ENCODE peak calls at places on chromosomes 4 and X, in ten cellular contexts. V is GM12865; T is WERI-Rb-1; E is GM06990; N is endothelial cell; C is CD8-positive, alpha-beta T cell; O is neural crest cell; Y is HFF-Myc; I is H9; P is cardiac muscle cell. U is an unnamed sample.

GRCh38 chr4:38529189-38530115 is 134.5 kb upstream of the KLF3 start:
- DNase-seq in V (peak; percentile 82), T (no peak), E (peak; percentile 77), N (peak; percentile 29), C (peak; percentile 39), O (no peak), Y (no peak), I (no peak), P (no peak), U (peak; percentile 66)

GRCh38 chr4:148238086-148238485 is 204.1 kb downstream of the NR3C2 start:
- DNase-seq in V (no peak), T (no peak), E (no peak), N (no peak), C (no peak), O (no peak), Y (no peak), I (no peak), P (no peak), U (no peak)

GRCh38 chr4:52833941-52834525 is 28.1 kb upstream of the RASL11B start:
- DNase-seq in V (no peak), T (no peak), E (no peak), N (no peak), C (no peak), O (no peak), Y (no peak), I (no peak), P (no peak), U (no peak)

GRCh38 chrX:153476628-153477027 is 6.3 kb upstream of the HAUS7 start:
- DNase-seq in V (no peak), T (peak; percentile 87), E (no peak), N (no peak), C (no peak), O (no peak), Y (no peak), I (no peak), P (no peak), U (no peak)

GRCh38 chrX:151816914-151817313 is 82.4 kb downstream of the CNGA2 start:
- DNase-seq in V (no peak), T (no peak), E (no peak), N (no peak), C (no peak), O (no peak), Y (no peak), I (no peak), P (no peak), U (no peak)

GRCh38 chr4:123168812-123169211 is 227.8 kb upstream of the SPRY1 start:
- DNase-seq in V (peak; percentile 2), T (peak; percentile 24), E (no peak), N (no peak), C (no peak), O (no peak), Y (no peak), I (no peak), P (no peak), U (no peak)

GRCh38 chrX:45771114-45771513 is 570.4 kb upstream of the DIPK2B start:
- DNase-seq in V (no peak), T (no peak), E (no peak), N (no peak), C (no peak), O (no peak), Y (peak; percentile 92), I (no peak), P (no peak), U (no peak)

GRCh38 chrX:106397788-106398538 is 213.8 kb upstream of the RADX start:
- DNase-seq in V (no peak), T (no peak), E (no peak), N (no peak), C (no peak), O (no peak), Y (no peak), I (no peak), P (peak; percentile 20), U (no peak)

GRCh38 chr4:145709336-145709735 is 29.4 kb downstream of the C4orf51 start:
- DNase-seq in V (no peak), T (no peak), E (no peak), N (no peak), C (no peak), O (no peak), Y (no peak), I (no peak), P (no peak), U (no peak)

GRCh38 chrX:131958724-131959123 is 64.4 kb upstream of the STK26 start:
- DNase-seq in V (no peak), T (no peak), E (no peak), N (no peak), C (no peak), O (no peak), Y (no peak), I (no peak), P (no peak), U (no peak)

GRCh38 chr4:186019264-186019663 is 49.7 kb upstream of the TLR3 start:
- DNase-seq in V (peak; percentile 9), T (no peak), E (no peak), N (no peak), C (no peak), O (no peak), Y (no peak), I (no peak), P (no peak), U (no peak)

GRCh38 chr4:73815145-73815544 is 21.3 kb upstream of the CXCL6 start:
- DNase-seq in V (no peak), T (no peak), E (no peak), N (no peak), C (no peak), O (no peak), Y (no peak), I (no peak), P (no peak), U (no peak)

GRCh38 chrX:140765043-140765784 is 55.7 kb downstream of the LINC00632 start:
- DNase-seq in V (no peak), T (no peak), E (no peak), N (peak; percentile 13), C (no peak), O (no peak), Y (no peak), I (no peak), P (peak; percentile 26), U (no peak)

GRCh38 chr4:163542275-163542674 is 47.8 kb downstream of the TMA16 start:
- DNase-seq in V (no peak), T (no peak), E (no peak), N (no peak), C (no peak), O (no peak), Y (no peak), I (no peak), P (no peak), U (no peak)

GRCh38 chr4:16858275-16858752 is 40.1 kb downstream of the LDB2 start:
- DNase-seq in V (no peak), T (no peak), E (no peak), N (peak; percentile 34), C (no peak), O (no peak), Y (no peak), I (no peak), P (peak; percentile 5), U (no peak)

GRCh38 chrX:19990519-19991349 is at the start of gene BCLAF3:
- DNase-seq in V (peak; percentile 93), T (peak; percentile 95), E (peak; percentile 90), N (peak; percentile 89), C (peak; percentile 85), O (peak; percentile 81), Y (peak; percentile 26), I (peak; percentile 92), P (peak; percentile 91), U (peak; percentile 91)
- TF ChIP-seq CTCF in V (peak; percentile 63), T (peak; percentile 91), E (peak; percentile 50), N (peak; percentile 75), C (peak; percentile 47), O (peak; percentile 75), Y (peak; percentile 73), I (peak; percentile 79), P (peak; percentile 72), U (peak; percentile 81)

DNA sequence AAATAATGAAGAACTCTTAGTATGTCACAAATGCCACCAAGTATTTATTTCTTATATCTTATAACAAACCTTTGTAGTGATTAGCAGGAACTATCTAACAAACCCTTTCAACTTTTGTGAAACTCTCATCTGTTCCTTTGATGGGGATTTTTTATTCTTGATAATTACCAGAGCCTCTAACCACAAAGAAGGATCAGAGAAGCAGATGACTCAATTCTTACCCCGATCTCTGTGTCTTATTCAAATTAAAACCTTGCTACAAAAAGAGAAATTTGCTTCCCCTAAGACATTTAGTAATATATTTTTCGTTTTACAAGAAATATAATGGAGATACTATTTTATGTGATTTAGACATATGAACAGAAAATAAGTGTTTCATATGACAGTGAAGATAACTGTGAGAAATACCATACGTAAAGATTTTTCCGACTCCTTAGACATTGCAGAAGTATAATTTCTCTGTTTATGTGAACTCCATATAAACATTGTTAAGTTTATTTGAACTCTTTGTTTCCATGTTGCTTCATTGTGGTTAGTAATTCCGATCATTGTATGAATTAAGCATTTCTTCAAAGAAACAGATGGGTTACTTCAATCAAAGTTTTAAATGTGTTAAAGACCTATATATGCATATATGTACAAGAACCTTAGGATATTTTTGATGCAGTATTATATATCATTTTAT is 205.4 kb downstream of the CFAP299 start:
- DNase-seq in V (peak; percentile 44), T (no peak), E (peak; percentile 68), N (no peak), C (no peak), O (no peak), Y (no peak), I (no peak), P (no peak), U (no peak)
- TF ChIP-seq CTCF in V (no peak), T (no peak), E (no peak), N (no peak), C (no peak), O (no peak), Y (no peak), I (no peak), P (no peak), U (no peak)

GRCh38 chr4:164734476-164734875 is 19.5 kb upstream of the SMIM31 start:
- DNase-seq in V (no peak), T (peak; percentile 29), E (peak; percentile 3), N (no peak), C (no peak), O (no peak), Y (no peak), I (no peak), P (no peak), U (no peak)
- TF ChIP-seq CTCF in V (no peak), T (no peak), E (no peak), N (no peak), C (no peak), O (no peak), Y (no peak), I (no peak), P (no peak), U (no peak)

DNA sequence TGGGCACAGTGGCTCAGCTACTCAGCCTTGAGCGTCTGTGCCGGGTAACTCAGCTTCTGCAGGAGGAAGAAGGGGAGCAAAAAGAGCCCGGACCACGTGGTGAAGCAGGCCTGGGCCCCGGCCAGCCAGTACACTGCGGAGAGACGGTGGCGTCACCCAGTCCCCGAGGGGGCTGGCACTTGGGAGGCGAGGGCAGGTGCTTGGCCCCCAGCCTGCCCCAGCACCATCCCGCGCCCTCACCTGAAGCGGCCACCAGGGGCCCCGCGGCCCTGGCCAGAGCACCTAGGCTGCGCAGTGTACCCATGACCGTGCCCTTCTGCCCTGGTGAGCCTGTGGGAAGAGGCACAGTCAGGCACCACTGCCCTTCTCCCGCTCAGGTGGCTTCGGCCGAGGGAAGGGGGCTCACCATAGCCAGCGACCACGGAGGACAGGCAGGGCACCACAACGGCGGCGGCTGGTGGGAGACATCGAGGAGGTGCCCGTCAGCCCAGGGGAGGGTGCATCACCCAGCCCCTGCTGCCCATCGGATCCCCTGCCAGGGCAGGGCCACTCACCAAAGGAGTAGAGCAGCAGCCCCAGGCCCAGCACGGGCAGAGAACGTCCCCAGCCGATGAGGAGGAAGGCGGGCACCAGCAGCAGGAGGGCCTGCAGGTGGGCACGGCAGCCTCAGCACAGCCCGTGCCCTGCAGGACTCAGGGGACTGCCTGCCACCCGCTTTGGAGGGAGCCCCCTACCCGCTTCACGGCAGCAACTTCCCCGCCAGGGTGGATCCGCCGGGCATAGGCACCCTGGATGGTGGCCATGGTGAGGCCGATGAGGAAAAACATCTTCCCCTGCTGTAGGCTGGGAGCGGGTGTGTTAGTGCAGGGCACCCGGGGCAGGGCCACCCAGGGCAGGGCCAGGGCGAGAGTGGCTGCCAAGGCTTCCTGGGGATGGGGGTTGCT is 32.1 kb downstream of the NOP14 start:
- DNase-seq in V (no peak), T (no peak), E (no peak), N (peak; percentile 22), C (no peak), O (no peak), Y (no peak), I (peak; percentile 51), P (no peak), U (peak; percentile 88)
- TF ChIP-seq CTCF in V (peak; percentile 25), T (peak; percentile 55), E (peak; percentile 20), N (peak; percentile 38), C (no peak), O (peak; percentile 29), Y (no peak), I (peak; percentile 59), P (peak; percentile 6), U (peak; percentile 46)

U was measured in lower lobe of right lung.